ENCODE peak calls at places on chromosome 18, in seven cellular contexts. Q is A549, C is H1, O is K562, X is GM12878, U is HCT116, R is HepG2. D is an unnamed sample.

GRCh38 chr18:75896865-75897264 is 469.4 kb upstream of the SMIM21 start:
- DNase-seq in Q (peak; percentile 16), C (no peak), O (no peak), X (no peak), U (peak; percentile 22), R (peak; percentile 8), D (no peak)

GRCh38 chr18:42442661-42443060 is 487.6 kb downstream of the PIK3C3 start:
- DNase-seq in Q (no peak), C (no peak), O (no peak), X (no peak), U (no peak), R (no peak), D (no peak)

GRCh38 chr18:42473611-42474010 is 518.6 kb downstream of the PIK3C3 start:
- DNase-seq in Q (no peak), C (no peak), O (no peak), X (no peak), U (no peak), R (no peak), D (no peak)

GRCh38 chr18:69216390-69216789 is 184.3 kb upstream of the DOK6 start:
- DNase-seq in Q (no peak), C (no peak), O (no peak), X (no peak), U (no peak), R (no peak), D (no peak)

GRCh38 chr18:80130555-80130954 is 21.5 kb downstream of the ADNP2 start:
- DNase-seq in Q (no peak), C (no peak), O (no peak), X (no peak), U (no peak), R (no peak), D (no peak)

GRCh38 chr18:58605027-58606020 is 23.6 kb downstream of the ALPK2 start:
- DNase-seq in Q (peak; percentile 75), C (no peak), O (no peak), X (peak; percentile 45), U (peak; percentile 56), R (peak; percentile 99), D (peak; percentile 87)

GRCh38 chr18:57807336-57808117 is 4.4 kb upstream of the ATP8B1 start:
- DNase-seq in Q (no peak), C (no peak), O (no peak), X (no peak), U (no peak), R (no peak), D (peak; percentile 82)

GRCh38 chr18:21702602-21703001 is 2.0 kb downstream of the ABHD3 start:
- DNase-seq in Q (no peak), C (no peak), O (no peak), X (no peak), U (no peak), R (no peak), D (no peak)

GRCh38 chr18:57833441-57834101 is 30.5 kb upstream of the ATP8B1 start:
- DNase-seq in Q (no peak), C (no peak), O (peak; percentile 71), X (peak; percentile 55), U (no peak), R (peak; percentile 16), D (peak; percentile 57)

GRCh38 chr18:76765649-76766048 is 56.7 kb upstream of the ZNF236 start:
- DNase-seq in Q (no peak), C (no peak), O (no peak), X (no peak), U (no peak), R (no peak), D (no peak)

GRCh38 chr18:6210349-6211173 is 204.2 kb downstream of the L3MBTL4 start:
- DNase-seq in Q (no peak), C (no peak), O (no peak), X (no peak), U (no peak), R (peak; percentile 92), D (no peak)

GRCh38 chr18:78769502-78770113 is 210.0 kb upstream of the SALL3 start:
- DNase-seq in Q (no peak), C (no peak), O (no peak), X (no peak), U (no peak), R (no peak), D (no peak)

GRCh38 chr18:56575819-56576663 is 62.4 kb downstream of the TXNL1 start:
- DNase-seq in Q (peak; percentile 28), C (no peak), O (peak; percentile 53), X (no peak), U (peak; percentile 43), R (peak; percentile 36), D (peak; percentile 71)

GRCh38 chr18:76923485-76924085 is 101.2 kb downstream of the ZNF236 start:
- DNase-seq in Q (peak; percentile 61), C (peak; percentile 79), O (peak; percentile 49), X (no peak), U (peak; percentile 34), R (peak; percentile 30), D (peak; percentile 17)

GRCh38 chr18:58579561-58580047 is 49.3 kb downstream of the ALPK2 start:
- DNase-seq in Q (peak; percentile 79), C (no peak), O (no peak), X (no peak), U (no peak), R (peak; percentile 90), D (peak; percentile 91)

GRCh38 chr18:69956655-69957054 is 9.0 kb upstream of the CD226 start:
- DNase-seq in Q (no peak), C (no peak), O (peak; percentile 28), X (no peak), U (no peak), R (no peak), D (no peak)

GRCh38 chr18:58438161-58438983 is 190.5 kb downstream of the ALPK2 start:
- DNase-seq in Q (no peak), C (no peak), O (no peak), X (no peak), U (no peak), R (no peak), D (peak; percentile 41)

GRCh38 chr18:21682276-21683051 is 22.1 kb downstream of the ABHD3 start:
- DNase-seq in Q (no peak), C (no peak), O (no peak), X (peak; percentile 39), U (no peak), R (no peak), D (peak; percentile 67)

GRCh38 chr18:33812186-33812585 is 234.2 kb downstream of the ASXL3 start:
- DNase-seq in Q (no peak), C (no peak), O (no peak), X (no peak), U (no peak), R (no peak), D (no peak)

GRCh38 chr18:61984293-61984692 is 91.5 kb upstream of the RNF152 start:
- DNase-seq in Q (no peak), C (no peak), O (no peak), X (no peak), U (no peak), R (no peak), D (no peak)

GRCh38 chr18:30679285-30679930 is 363.1 kb downstream of the DSC3 start:
- DNase-seq in Q (no peak), C (no peak), O (peak; percentile 90), X (no peak), U (no peak), R (no peak), D (no peak)
- TF ChIP-seq POLR2A in Q (no peak), C (no peak), O (no peak), X (no peak), U (no peak), R (no peak), D (no peak)

GRCh38 chr18:9322730-9323129 is 11.8 kb upstream of the TWSG1 start:
- DNase-seq in Q (no peak), C (no peak), O (no peak), X (no peak), U (no peak), R (no peak), D (no peak)

GRCh38 chr18:9319333-9319732 is 15.2 kb upstream of the TWSG1 start:
- DNase-seq in Q (no peak), C (no peak), O (no peak), X (no peak), U (no peak), R (no peak), D (peak; percentile 70)

GRCh38 chr18:9323750-9324445 is 10.7 kb upstream of the TWSG1 start:
- DNase-seq in Q (no peak), C (no peak), O (no peak), X (no peak), U (no peak), R (no peak), D (peak; percentile 89)

GRCh38 chr18:9321709-9322108 is 12.9 kb upstream of the TWSG1 start:
- DNase-seq in Q (no peak), C (no peak), O (no peak), X (no peak), U (no peak), R (no peak), D (no peak)

GRCh38 chr18:9321017-9321452 is 13.5 kb upstream of the TWSG1 start:
- DNase-seq in Q (no peak), C (no peak), O (peak; percentile 54), X (no peak), U (no peak), R (no peak), D (peak; percentile 89)
- TF ChIP-seq RAD21 in Q (no peak), C (no peak), O (no peak), X (no peak), U (no peak), R (no peak), D (no peak)

GRCh38 chr18:35616664-35617423 is 35.3 kb downstream of the GALNT1 start:
- DNase-seq in Q (peak; percentile 71), C (no peak), O (peak; percentile 42), X (peak; percentile 88), U (no peak), R (no peak), D (peak; percentile 92)
- TF ChIP-seq POLR2A in Q (no peak), C (no peak), O (no peak), X (no peak), U (no peak), R (no peak), D (no peak)

GRCh38 chr18:50009772-50010171 is 185.2 kb downstream of the MYO5B start:
- DNase-seq in Q (peak; percentile 37), C (peak; percentile 62), O (peak; percentile 19), X (peak; percentile 25), U (peak; percentile 52), R (peak; percentile 49), D (peak; percentile 5)

GRCh38 chr18:50008306-50008705 is 186.6 kb downstream of the MYO5B start:
- DNase-seq in Q (no peak), C (no peak), O (no peak), X (no peak), U (no peak), R (no peak), D (no peak)

GRCh38 chr18:50011813-50012445 is 183.0 kb downstream of the MYO5B start:
- DNase-seq in Q (no peak), C (no peak), O (no peak), X (no peak), U (no peak), R (peak; percentile 50), D (peak; percentile 75)

DNA sequence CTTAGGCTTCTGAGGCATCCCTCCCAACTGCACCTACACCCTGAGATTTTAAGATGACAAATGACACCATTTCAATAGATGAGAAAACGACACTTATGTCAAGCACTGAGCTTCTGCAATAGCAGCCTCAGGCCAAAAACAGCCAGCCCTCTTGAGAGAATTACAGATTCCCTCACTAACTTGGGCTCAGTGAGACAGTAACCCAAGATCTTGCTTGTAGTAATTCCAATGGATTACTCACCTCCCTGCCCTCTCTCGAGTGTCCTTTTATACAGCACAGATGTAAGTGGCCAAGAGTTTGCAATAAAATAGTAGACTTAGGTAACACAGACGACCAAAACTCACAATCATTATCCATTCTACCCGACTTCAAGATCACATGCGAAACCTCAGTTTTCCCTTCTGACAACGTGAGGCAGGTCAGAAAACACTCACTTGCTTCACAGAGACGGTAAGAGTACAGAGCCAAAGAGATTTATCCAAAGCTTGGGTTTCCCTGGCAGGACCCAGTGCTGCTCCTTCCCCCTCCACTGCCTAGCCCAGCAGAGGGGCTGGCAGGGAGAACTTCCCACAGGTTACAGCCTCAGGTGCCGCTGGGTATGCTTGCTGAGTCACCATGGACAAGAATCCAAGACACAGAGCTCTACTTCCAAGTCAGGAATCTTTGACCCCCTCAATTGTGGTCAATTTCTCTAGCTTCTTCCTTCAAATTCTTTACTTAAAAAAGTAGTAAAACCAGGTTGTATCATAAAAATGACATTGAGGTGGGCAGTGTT is 181.4 kb downstream of the MYO5B start:
- DNase-seq in Q (no peak), C (no peak), O (no peak), X (no peak), U (no peak), R (no peak), D (peak; percentile 7)
- TF ChIP-seq RAD21 in Q (no peak), C (no peak), O (no peak), X (no peak), U (no peak), R (no peak), D (no peak)